ENCODE peak calls at places on chromosomes 5 and 9, in eight cellular contexts. Y, R, K, H, L, Q, B and W are unnamed samples.
A peak's percentile ranks its signal among the peaks of the same experiment; 100 is the strongest.

GRCh38 chr9:96487030-96487396 is 37.0 kb downstream of the HABP4 start:
- DNase-seq in Y (no peak), R (no peak), K (no peak), H (no peak), L (no peak), Q (no peak), B (no peak), W (no peak)

GRCh38 chr5:159211712-159212111 is 2.4 kb upstream of the RNF145 start:
- DNase-seq in Y (no peak), R (no peak), K (no peak), H (no peak), L (no peak), Q (no peak), B (no peak), W (no peak)

GRCh38 chr9:80028501-80028900 is 456.7 kb downstream of the TLE4 start:
- DNase-seq in Y (no peak), R (no peak), K (no peak), H (no peak), L (no peak), Q (peak; percentile 68), B (no peak), W (no peak)

GRCh38 chr9:118991366-118992285 is 377.6 kb downstream of the BRINP1 start:
- DNase-seq in Y (no peak), R (peak; percentile 63), K (no peak), H (no peak), L (no peak), Q (no peak), B (no peak), W (no peak)

GRCh38 chr5:33079548-33079947 is 361.2 kb upstream of the TARS1 start:
- DNase-seq in Y (no peak), R (no peak), K (no peak), H (no peak), L (no peak), Q (no peak), B (no peak), W (no peak)

GRCh38 chr5:137155621-137156020 is 343.5 kb downstream of the SPOCK1 start:
- DNase-seq in Y (no peak), R (no peak), K (no peak), H (no peak), L (no peak), Q (no peak), B (no peak), W (no peak)

GRCh38 chr9:114156658-114157421 is 1.5 kb downstream of the COL27A1 start:
- DNase-seq in Y (no peak), R (peak; percentile 43), K (no peak), H (peak; percentile 83), L (peak; percentile 47), Q (peak; percentile 44), B (no peak), W (peak; percentile 86)

GRCh38 chr5:54835642-54836041 is 149.8 kb downstream of the ESM1 start:
- DNase-seq in Y (no peak), R (no peak), K (no peak), H (peak; percentile 29), L (no peak), Q (no peak), B (no peak), W (no peak)

GRCh38 chr5:109690456-109691247 is 925 bp downstream of the MAN2A1 start:
- DNase-seq in Y (peak; percentile 81), R (peak; percentile 55), K (peak; percentile 42), H (peak; percentile 89), L (peak; percentile 30), Q (peak; percentile 77), B (peak; percentile 55), W (peak; percentile 82)

GRCh38 chr5:152177626-152178349 is 227.3 kb downstream of the NMUR2 start:
- DNase-seq in Y (no peak), R (no peak), K (no peak), H (no peak), L (no peak), Q (no peak), B (no peak), W (no peak)

GRCh38 chr9:93126825-93127368 is 7.2 kb downstream of the NINJ1 start:
- DNase-seq in Y (peak; percentile 59), R (no peak), K (no peak), H (no peak), L (no peak), Q (no peak), B (no peak), W (peak; percentile 28)

GRCh38 chr5:40359093-40359492 is 320.6 kb upstream of the PTGER4 start:
- DNase-seq in Y (no peak), R (no peak), K (no peak), H (no peak), L (no peak), Q (no peak), B (no peak), W (no peak)

GRCh38 chr5:72452515-72453259 is 54.5 kb downstream of the ZNF366 start:
- DNase-seq in Y (no peak), R (no peak), K (no peak), H (peak; percentile 81), L (no peak), Q (peak; percentile 93), B (no peak), W (peak; percentile 58)

GRCh38 chr9:36878986-36879982 is 154.8 kb downstream of the PAX5 start:
- DNase-seq in Y (no peak), R (no peak), K (peak; percentile 4), H (no peak), L (no peak), Q (no peak), B (no peak), W (no peak)

GRCh38 chr5:9046756-9047481 is 499.0 kb downstream of the SEMA5A start:
- DNase-seq in Y (no peak), R (no peak), K (no peak), H (peak; percentile 65), L (no peak), Q (peak; percentile 93), B (no peak), W (no peak)

GRCh38 chr5:126354012-126354856 is 69.0 kb upstream of the GRAMD2B start:
- DNase-seq in Y (no peak), R (peak; percentile 66), K (no peak), H (peak; percentile 97), L (no peak), Q (peak; percentile 23), B (no peak), W (no peak)

GRCh38 chr9:119841005-119841404 is 471.8 kb upstream of the BRINP1 start:
- DNase-seq in Y (no peak), R (no peak), K (no peak), H (no peak), L (no peak), Q (no peak), B (no peak), W (no peak)

GRCh38 chr5:165057156-165057555 is 1551.7 kb downstream of the MAT2B start:
- DNase-seq in Y (no peak), R (no peak), K (no peak), H (no peak), L (no peak), Q (no peak), B (no peak), W (no peak)

GRCh38 chr5:152405145-152405544 is at the start of gene NMUR2:
- DNase-seq in Y (no peak), R (peak; percentile 82), K (no peak), H (no peak), L (peak; percentile 23), Q (peak; percentile 28), B (no peak), W (no peak)

GRCh38 chr5:137400571-137400970 is 98.6 kb downstream of the SPOCK1 start:
- DNase-seq in Y (no peak), R (no peak), K (no peak), H (no peak), L (no peak), Q (no peak), B (no peak), W (no peak)

GRCh38 chr9:8365029-8365428 is 565.5 kb upstream of the DMAC1 start:
- DNase-seq in Y (no peak), R (peak; percentile 60), K (no peak), H (peak; percentile 91), L (no peak), Q (no peak), B (no peak), W (no peak)

GRCh38 chr5:21263361-21263760 is 1275.4 kb upstream of the CDH18 start:
- DNase-seq in Y (no peak), R (no peak), K (no peak), H (peak; percentile 27), L (no peak), Q (peak; percentile 7), B (no peak), W (no peak)

GRCh38 chr5:134642931-134643530 is 5.6 kb upstream of the SEC24A start:
- DNase-seq in Y (no peak), R (no peak), K (no peak), H (no peak), L (no peak), Q (no peak), B (no peak), W (no peak)

GRCh38 chr5:177496111-177497010 is 1.0 kb downstream of the PDLIM7 start:
- DNase-seq in Y (peak; percentile 78), R (peak; percentile 95), K (peak; percentile 33), H (peak; percentile 97), L (peak; percentile 71), Q (peak; percentile 96), B (no peak), W (peak; percentile 63)

GRCh38 chr9:110619831-110620230 is 40.3 kb upstream of the SVEP1 start:
- DNase-seq in Y (no peak), R (no peak), K (no peak), H (peak; percentile 53), L (no peak), Q (no peak), B (no peak), W (no peak)

GRCh38 chr9:123682746-123683145 is 247.2 kb downstream of the DENND1A start:
- DNase-seq in Y (no peak), R (no peak), K (no peak), H (no peak), L (no peak), Q (no peak), B (no peak), W (no peak)

GRCh38 chr5:168656633-168657032 is 77.5 kb upstream of the PANK3 start:
- DNase-seq in Y (no peak), R (no peak), K (no peak), H (no peak), L (no peak), Q (no peak), B (no peak), W (no peak)